ENCODE peak calls at places on chromosomes 5 and 9, in ten cellular contexts. O is psoas muscle, G is SJCRH30, U is lower lobe of right lung, I is A673, D is adrenal gland, Y is heart left ventricle, V is upper lobe of right lung, K is fibroblast of lung, T is spleen. C is an unnamed sample. For H3K4me1, the result is how much of the 10 kb centered on the place peaks cover.

GRCh38 chr5:26833596-26833995 is 204.8 kb downstream of the CDH9 start:
- DNase-seq in O (no peak), K (no peak), G (no peak), T (no peak), Y (no peak), I (peak), U (no peak), V (no peak), D (no peak), C (no peak)

GRCh38 chr5:171963416-171963815 is 43.0 kb downstream of the FBXW11 start:
- DNase-seq in G (no peak), O (no peak), K (no peak), Y (no peak), I (no peak), V (no peak), D (no peak), T (no peak), U (no peak), C (no peak)

GRCh38 chr9:85166808-85167545 is 497.4 kb downstream of the NTRK2 start:
- DNase-seq in T (no peak), U (no peak), O (no peak), K (no peak), Y (no peak), I (no peak), G (no peak), D (no peak), V (no peak), C (no peak)

GRCh38 chr9:93119953-93120845 is 13.9 kb downstream of the NINJ1 start:
- DNase-seq in K (peak), G (peak), U (peak), D (peak), Y (peak), T (peak), V (peak), O (peak), I (no peak), C (peak)

GRCh38 chr9:75488714-75489100 is 400.4 kb downstream of the OSTF1 start:
- DNase-seq in T (no peak), I (no peak), V (no peak), Y (no peak), K (no peak), U (no peak), O (no peak), G (no peak), D (no peak), C (no peak)

GRCh38 chr9:80873861-80874260 is 815.5 kb downstream of the TLE1 start:
- DNase-seq in D (no peak), U (no peak), T (no peak), Y (no peak), G (no peak), O (no peak), K (peak), I (peak), V (no peak), C (no peak)

GRCh38 chr5:42703238-42703637 is 53.4 kb upstream of the CCDC152 start:
- DNase-seq in I (no peak), G (no peak), Y (no peak), T (no peak), K (no peak), U (no peak), V (no peak), O (no peak), D (no peak), C (no peak)

GRCh38 chr5:53820802-53821171 is 260.3 kb downstream of the NDUFS4 start:
- DNase-seq in D (no peak), U (no peak), G (no peak), T (no peak), I (no peak), K (no peak), O (no peak), Y (no peak), V (no peak), C (no peak)

GRCh38 chr5:6401410-6401809 is 23.1 kb upstream of the MED10 start:
- DNase-seq in V (no peak), I (no peak), U (no peak), O (no peak), D (no peak), T (no peak), G (no peak), Y (no peak), K (no peak), C (no peak)

GRCh38 chr9:75709698-75710097 is 180.8 kb upstream of the PCSK5 start:
- DNase-seq in G (no peak), T (no peak), K (no peak), O (no peak), V (no peak), I (no peak), Y (no peak), U (no peak), D (no peak), C (no peak)

GRCh38 chr9:33740075-33740474 is 55.3 kb upstream of the PRSS3 start:
- DNase-seq in O (no peak), U (no peak), T (no peak), I (no peak), D (no peak), Y (no peak), V (no peak), G (no peak), K (no peak), C (no peak)

GRCh38 chr5:172361566-172362238 is 78.1 kb upstream of the UBTD2 start:
- DNase-seq in D (peak), T (no peak), O (peak), G (no peak), U (peak), I (no peak), Y (no peak), V (no peak), K (peak), C (no peak)

GRCh38 chr9:134193912-134194535 is 29.7 kb upstream of the RNU6ATAC start:
- DNase-seq in D (peak), O (peak), I (no peak), V (peak), K (no peak), U (peak), T (peak), G (no peak), Y (peak), C (no peak)

GRCh38 chr9:16884952-16885513 is 14.6 kb upstream of the BNC2 start:
- DNase-seq in T (no peak), K (peak), G (peak), D (no peak), U (no peak), O (no peak), Y (no peak), I (no peak), V (no peak), C (no peak)

GRCh38 chr5:168596927-168597326 is 17.8 kb upstream of the PANK3 start:
- DNase-seq in I (no peak), O (no peak), K (no peak), G (no peak), Y (no peak), U (no peak), V (no peak), T (no peak), D (no peak), C (peak)

GRCh38 chr9:137190315-137190853 is 1.9 kb downstream of the SSNA1 start:
- DNase-seq in U (no peak), D (no peak), K (no peak), Y (no peak), O (no peak), T (no peak), G (peak), V (no peak), I (no peak), C (peak)

GRCh38 chr5:141487131-141487530 is 1.8 kb upstream of the PCDHGC5 start:
- DNase-seq in T (no peak), O (no peak), V (no peak), G (no peak), Y (no peak), D (no peak), I (no peak), K (no peak), U (no peak), C (no peak)

GRCh38 chr9:112553256-112553826 is 66.7 kb downstream of the KIAA1958 start:
- DNase-seq in U (no peak), D (no peak), O (no peak), V (no peak), Y (no peak), G (no peak), I (no peak), K (no peak), T (no peak), C (peak)

GRCh38 chr5:174514983-174515394 is 209.4 kb upstream of the MSX2 start:
- DNase-seq in G (no peak), Y (no peak), O (no peak), K (no peak), T (no peak), U (no peak), V (no peak), D (no peak), I (peak), C (no peak)

GRCh38 chr9:78577507-78577906 is 280.6 kb downstream of the PSAT1 start:
- DNase-seq in Y (no peak), V (no peak), K (no peak), O (no peak), U (no peak), G (no peak), T (no peak), D (no peak), I (no peak), C (no peak)

GRCh38 chr9:3088166-3088702 is 244.3 kb upstream of the PUM3 start:
- DNase-seq in T (no peak), D (no peak), V (no peak), K (no peak), O (no peak), Y (no peak), U (no peak), I (no peak), G (no peak), C (no peak)

GRCh38 chr9:96449844-96450612 is at the start of gene HABP4:
- DNase-seq in T (peak), K (peak), I (peak), Y (peak), D (peak), O (peak), G (peak), V (peak), U (peak), C (peak)

GRCh38 chr5:109141499-109142200 is 268.1 kb downstream of the PJA2 start:
- DNase-seq in U (no peak), K (peak), Y (no peak), I (no peak), G (no peak), O (no peak), V (no peak), T (no peak), D (no peak), C (no peak)

GRCh38 chr9:125650271-125650737 is 56.7 kb downstream of the MAPKAP1 start:
- DNase-seq in U (no peak), T (no peak), G (no peak), V (no peak), Y (no peak), O (no peak), D (no peak), K (peak), I (no peak), C (no peak)

GRCh38 chr5:54180616-54181015 is 129.8 kb downstream of the ARL15 start:
- DNase-seq in G (no peak), T (no peak), Y (no peak), V (no peak), D (no peak), U (no peak), O (no peak), K (peak), I (no peak), C (no peak)

GRCh38 chr9:94643746-94644145 is 4.4 kb upstream of the FBP1 start:
- DNase-seq in K (no peak), V (no peak), D (no peak), T (no peak), G (no peak), Y (no peak), U (no peak), I (no peak), O (no peak), C (no peak)
- H3K4me1 ChIP-seq in K (under half), V (under half), D (under half), T (under half), G (under half), Y (under half), U (under half), I (under half), O (under half), C (under half)

GRCh38 chr5:149605998-149606721 is 24.9 kb downstream of the ARHGEF37 start:
- DNase-seq in T (no peak), V (no peak), D (no peak), I (no peak), U (no peak), O (peak), Y (peak), G (peak), K (peak), C (peak)

GRCh38 chr5:149605354-149605997 is 24.2 kb downstream of the ARHGEF37 start:
- DNase-seq in O (no peak), I (no peak), U (no peak), D (no peak), T (no peak), K (no peak), Y (no peak), G (no peak), V (no peak), C (no peak)

GRCh38 chr5:149603210-149603609 is 21.9 kb downstream of the ARHGEF37 start:
- DNase-seq in K (no peak), T (no peak), I (no peak), D (no peak), Y (no peak), O (no peak), G (no peak), V (no peak), U (no peak), C (peak)

GRCh38 chr5:149600932-149601331 is 19.6 kb downstream of the ARHGEF37 start:
- DNase-seq in Y (no peak), V (no peak), I (no peak), O (no peak), G (no peak), U (no peak), D (no peak), T (no peak), K (no peak), C (no peak)

GRCh38 chr5:149604321-149604720 is 23.0 kb downstream of the ARHGEF37 start:
- DNase-seq in I (no peak), K (no peak), O (no peak), Y (no peak), V (no peak), U (no peak), D (no peak), G (no peak), T (no peak), C (no peak)
- H3K27ac ChIP-seq in I (no peak), K (no peak), O (peak), Y (no peak), V (no peak), U (no peak), D (no peak), G (no peak), T (no peak), C (no peak)

GRCh38 chr9:127945942-127946341 is 8.3 kb upstream of the DPM2 start:
- DNase-seq in D (no peak), Y (no peak), I (no peak), T (no peak), V (no peak), O (no peak), G (no peak), K (no peak), U (no peak), C (no peak)

GRCh38 chr9:127944586-127945218 is 7.0 kb upstream of the DPM2 start:
- DNase-seq in O (no peak), K (no peak), G (no peak), U (no peak), I (no peak), T (no peak), Y (no peak), V (no peak), D (no peak), C (no peak)

GRCh38 chr9:127946728-127947127 is 9.1 kb upstream of the DPM2 start:
- DNase-seq in K (no peak), Y (no peak), O (no peak), I (no peak), U (no peak), T (no peak), V (no peak), G (no peak), D (no peak), C (no peak)

GRCh38 chr9:127943746-127944145 is 6.1 kb upstream of the DPM2 start:
- DNase-seq in I (peak), D (peak), T (peak), K (peak), G (peak), O (peak), V (peak), Y (peak), U (peak), C (peak)

DNA sequence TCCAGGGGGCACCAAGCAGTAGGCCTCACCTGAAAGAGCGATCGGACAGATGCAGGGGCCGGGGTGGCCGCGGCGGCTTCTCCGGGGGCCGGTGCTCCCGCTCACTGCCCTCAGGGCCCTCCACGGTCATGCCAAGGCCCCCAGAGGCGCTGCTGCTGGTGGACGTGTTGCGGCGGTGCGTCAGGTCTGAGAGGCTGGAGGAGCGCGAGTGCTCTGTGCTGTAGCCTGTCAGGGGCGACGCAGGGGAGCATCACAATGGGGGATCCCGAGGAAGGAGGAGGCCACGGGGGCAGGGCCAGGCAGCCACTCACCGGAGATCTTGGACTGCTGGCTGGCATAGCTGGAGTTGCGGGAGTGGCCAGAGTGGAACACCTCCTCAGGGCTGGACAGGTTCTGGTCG is 7.7 kb upstream of the DPM2 start:
- DNase-seq in V (no peak), G (no peak), U (no peak), D (no peak), T (no peak), O (no peak), K (no peak), I (no peak), Y (no peak), C (no peak)
- H3K4me1 ChIP-seq in V (under half), G (under half), U (under half), D (under half), T (under half), O (under half), K (under half), I (under half), Y (under half), C (under half)

GRCh38 chr9:37413311-37413710 is 9.2 kb upstream of the GRHPR start:
- DNase-seq in O (no peak), I (no peak), Y (no peak), K (no peak), T (peak), V (no peak), D (no peak), U (no peak), G (peak), C (no peak)
- H3K27ac ChIP-seq in O (peak), I (no peak), Y (no peak), K (no peak), T (no peak), V (no peak), D (no peak), U (no peak), G (peak), C (no peak)

GRCh38 chr9:20782289-20782688 is 98.2 kb downstream of the FOCAD start:
- DNase-seq in G (no peak), V (no peak), O (no peak), Y (no peak), U (no peak), D (no peak), I (no peak), T (no peak), K (no peak), C (no peak)

GRCh38 chr9:20784196-20784595 is 100.1 kb downstream of the FOCAD start:
- DNase-seq in U (no peak), T (no peak), O (no peak), Y (no peak), G (no peak), D (no peak), V (no peak), I (no peak), K (no peak), C (no peak)

GRCh38 chr9:20775683-20776082 is 91.6 kb downstream of the FOCAD start:
- DNase-seq in T (no peak), D (no peak), I (no peak), O (no peak), V (no peak), U (no peak), G (no peak), Y (no peak), K (no peak), C (no peak)

GRCh38 chr9:20783057-20784038 is 99.3 kb downstream of the FOCAD start:
- DNase-seq in O (no peak), Y (no peak), U (no peak), D (no peak), T (no peak), V (no peak), K (peak), I (no peak), G (no peak), C (no peak)

GRCh38 chr9:20781086-20781485 is 97.0 kb downstream of the FOCAD start:
- DNase-seq in T (no peak), Y (no peak), V (no peak), U (no peak), G (no peak), K (no peak), I (no peak), D (no peak), O (no peak), C (peak)
- H3K4me1 ChIP-seq in T (under half), Y (under half), V (under half), U (under half), G (under half), K (under half), I (under half), D (under half), O (under half), C (under half)

GRCh38 chr9:98158071-98158791 is 34.2 kb downstream of the CORO2A start:
- DNase-seq in D (no peak), O (no peak), G (no peak), K (no peak), U (peak), Y (no peak), I (no peak), T (no peak), V (peak), C (no peak)
- H3K27ac ChIP-seq in D (no peak), O (no peak), G (no peak), K (no peak), U (no peak), Y (no peak), I (no peak), T (no peak), V (no peak), C (peak)

GRCh38 chr9:95075700-95076099 is 241.8 kb downstream of the FANCC start:
- DNase-seq in Y (no peak), O (no peak), U (no peak), K (no peak), V (peak), G (no peak), T (no peak), I (no peak), D (peak), C (no peak)

GRCh38 chr9:95077766-95078382 is 239.6 kb downstream of the FANCC start:
- DNase-seq in K (no peak), T (no peak), Y (no peak), D (peak), O (no peak), U (no peak), I (no peak), V (peak), G (no peak), C (no peak)

GRCh38 chr9:95078516-95078915 is 239.0 kb downstream of the FANCC start:
- DNase-seq in U (no peak), V (peak), I (no peak), K (no peak), Y (no peak), G (no peak), D (no peak), T (no peak), O (no peak), C (no peak)

GRCh38 chr9:95076696-95077052 is 240.8 kb downstream of the FANCC start:
- DNase-seq in I (no peak), D (no peak), T (no peak), K (no peak), V (no peak), Y (no peak), O (no peak), G (no peak), U (no peak), C (peak)

DNA sequence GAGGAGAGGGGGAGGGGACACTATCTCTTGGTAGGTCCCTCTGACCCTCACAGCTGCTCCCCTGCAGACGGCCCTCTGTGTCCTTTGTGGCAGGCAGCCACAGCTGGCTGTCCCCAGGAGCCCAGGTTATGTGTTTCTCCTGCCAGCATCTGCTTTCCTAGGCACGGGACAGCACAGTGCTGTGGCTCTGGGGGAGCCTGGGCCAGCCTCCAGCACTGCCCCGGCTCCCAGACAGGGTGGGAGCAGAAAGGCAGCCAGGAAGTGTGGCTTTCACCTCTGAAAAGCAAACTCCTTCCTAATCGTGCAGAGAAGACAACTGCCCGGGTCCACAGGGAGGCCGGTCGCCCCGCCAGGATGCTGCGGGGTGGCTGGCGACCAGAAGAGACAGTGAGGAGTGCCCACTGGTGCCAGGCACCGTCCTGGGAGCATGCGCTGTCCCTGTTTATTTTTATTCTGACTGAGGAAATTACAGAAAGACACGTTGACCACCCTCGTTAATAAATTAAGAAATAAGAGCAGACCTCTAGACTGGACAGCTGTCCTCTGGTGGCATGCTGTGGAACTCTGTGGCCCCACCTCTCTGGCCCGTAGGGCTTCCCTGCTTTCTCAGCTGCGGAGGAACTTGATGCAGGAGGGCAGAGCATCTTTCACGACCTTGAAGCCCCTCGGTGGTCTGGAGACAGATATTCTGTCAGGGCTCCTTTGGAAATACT is 240.3 kb downstream of the FANCC start:
- DNase-seq in Y (no peak), G (no peak), D (peak), I (no peak), K (no peak), U (no peak), T (no peak), O (no peak), V (peak), C (no peak)
- H3K4me1 ChIP-seq in Y (half or more), G (under half), D (under half), I (under half), K (under half), U (half or more), T (under half), O (half or more), V (under half), C (under half)